ENCODE peak calls at places on chromosomes 3 and 15, in seven cellular contexts. E is GM03348; N is mucosa of gallbladder; Q is RPMI7951; H is naive thymus-derived CD8-positive, alpha-beta T cell; O is ELR; T is ELF-1. M is an unnamed sample.

GRCh38 chr3:48429416-48430358 is at the start of gene PLXNB1:
- DNase-seq in E (peak; percentile 89), N (peak; percentile 72), Q (peak; percentile 50), H (peak; percentile 75), O (peak; percentile 47), T (peak; percentile 79), M (peak; percentile 49)

GRCh38 chr3:69718832-69719231 is 20.4 kb upstream of the MITF start:
- DNase-seq in E (no peak), N (no peak), Q (no peak), H (no peak), O (no peak), T (peak; percentile 64), M (no peak)

GRCh38 chr3:42402394-42403100 is 7.9 kb downstream of the LYZL4 start:
- DNase-seq in E (no peak), N (no peak), Q (peak; percentile 37), H (no peak), O (peak; percentile 2), T (no peak), M (no peak)

GRCh38 chr15:39357478-39358268 is 223.2 kb upstream of the THBS1 start:
- DNase-seq in E (no peak), N (no peak), Q (peak; percentile 23), H (no peak), O (no peak), T (no peak), M (no peak)

GRCh38 chr3:25563601-25564000 is 101.1 kb downstream of the TOP2B start:
- DNase-seq in E (no peak), N (no peak), Q (no peak), H (no peak), O (peak; percentile 32), T (no peak), M (no peak)

GRCh38 chr15:62932436-62932835 is 110.1 kb upstream of the TPM1 start:
- DNase-seq in E (peak; percentile 60), N (no peak), Q (peak; percentile 86), H (no peak), O (peak; percentile 67), T (no peak), M (no peak)

GRCh38 chr15:74792227-74793016 is 10.5 kb downstream of the CSK start:
- DNase-seq in E (no peak), N (no peak), Q (no peak), H (no peak), O (no peak), T (no peak), M (no peak)

GRCh38 chr15:31292391-31293020 is 34.1 kb upstream of the KLF13 start:
- DNase-seq in E (no peak), N (peak; percentile 17), Q (peak; percentile 88), H (no peak), O (no peak), T (no peak), M (no peak)

GRCh38 chr15:68693071-68693470 is 114.3 kb downstream of the CORO2B start:
- DNase-seq in E (no peak), N (no peak), Q (peak; percentile 73), H (no peak), O (peak; percentile 21), T (no peak), M (no peak)

GRCh38 chr3:148615385-148615784 is 82.3 kb upstream of the AGTR1 start:
- DNase-seq in E (no peak), N (no peak), Q (no peak), H (no peak), O (no peak), T (no peak), M (no peak)

GRCh38 chr3:197508051-197508451 is 47.7 kb downstream of the BDH1 start:
- DNase-seq in E (no peak), N (no peak), Q (no peak), H (no peak), O (no peak), T (no peak), M (no peak)

GRCh38 chr15:92745845-92746271 is 90.3 kb upstream of the FAM174B start:
- DNase-seq in E (no peak), N (no peak), Q (no peak), H (no peak), O (no peak), T (no peak), M (no peak)

M was measured in CD4-positive, alpha-beta T cell.